ENCODE peak calls at places on chromosomes 13 and 19, in six cellular contexts. N is HEK293T; U is tibial nerve; J is activated CD4-positive, alpha-beta T cell treated with anti-CD3 and anti-CD28 coated beads, Interleukin-2, amount 10 ng/mL, durations not matched to agents 7 days and 5 days; T is amygdala; D is SW 1271. K is an unnamed sample.

GRCh38 chr13:99725644-99726043 is 224.4 kb downstream of the TM9SF2 start:
- DNase-seq in T (no peak), N (no peak), U (no peak), D (no peak), J (no peak), K (no peak)

GRCh38 chr13:112756511-112756966 is 66.7 kb downstream of the ATP11A start:
- DNase-seq in T (no peak), J (no peak), N (no peak), D (no peak), U (no peak), K (no peak)

GRCh38 chr19:30335306-30335886 is 36.8 kb upstream of the ZNF536 start:
- DNase-seq in J (no peak), D (no peak), U (no peak), N (no peak), T (no peak), K (no peak)

GRCh38 chr13:113098163-113098732 is 7.3 kb upstream of the F7 start:
- DNase-seq in D (no peak), N (no peak), U (no peak), T (no peak), J (no peak), K (no peak)

GRCh38 chr19:8610928-8611284 is 391 bp upstream of the ADAMTS10 start:
- DNase-seq in J (no peak), U (no peak), N (no peak), T (no peak), D (no peak), K (no peak)

GRCh38 chr19:16702123-16702522 is 17.5 kb upstream of the NWD1 start:
- DNase-seq in U (peak), D (no peak), J (no peak), N (no peak), T (no peak), K (no peak)

GRCh38 chr19:11737964-11738745 is 591 bp downstream of the ZNF823 start:
- DNase-seq in T (no peak), N (peak), J (peak), U (peak), D (peak), K (peak)

GRCh38 chr13:114067886-114068722 is 64.3 kb downstream of the RASA3 start:
- DNase-seq in N (no peak), T (no peak), U (peak), J (peak), D (no peak), K (peak)

GRCh38 chr19:23525265-23525862 is 130.1 kb upstream of the ZNF91 start:
- DNase-seq in T (no peak), D (no peak), J (no peak), U (no peak), N (no peak), K (no peak)

GRCh38 chr13:112703449-112703848 is 13.6 kb downstream of the ATP11A start:
- DNase-seq in D (no peak), N (no peak), T (no peak), U (no peak), J (no peak), K (no peak)

GRCh38 chr19:12793290-12794195 is 2.3 kb downstream of the JUNB start:
- DNase-seq in N (peak), D (peak), T (peak), U (peak), J (peak), K (peak)

GRCh38 chr19:58334691-58335249 is 8.0 kb downstream of the ZSCAN22 start:
- DNase-seq in J (no peak), T (no peak), D (no peak), N (no peak), U (no peak), K (no peak)

K was measured in CD4-positive, CD25-positive, alpha-beta regulatory T cell.